ENCODE peak calls at places on chromosomes 11 and 22, in eight cellular contexts. E, S, I, D, X, T, V and P are unnamed samples. For H3K36me3, the result is how much of the 10 kb centered on the place peaks cover.

GRCh38 chr11:86220654-86221053 is 23.9 kb upstream of the EED start:
- DNase-seq in E (no peak), S (no peak), I (no peak), D (no peak), X (no peak), T (no peak), V (no peak), P (no peak)

GRCh38 chr11:9405721-9406120 is 21.3 kb downstream of the IPO7 start:
- DNase-seq in E (no peak), S (no peak), I (no peak), D (no peak), X (no peak), T (no peak), V (no peak), P (no peak)

GRCh38 chr11:563812-564578 is 3.2 kb downstream of the RASSF7 start:
- DNase-seq in E (no peak), S (no peak), I (no peak), D (no peak), X (no peak), T (no peak), V (no peak), P (no peak)

GRCh38 chr11:60130496-60130895 is 42.0 kb downstream of the MS4A2 start:
- DNase-seq in E (peak), S (no peak), I (no peak), D (no peak), X (no peak), T (peak), V (no peak), P (no peak)

GRCh38 chr11:66073669-66074068 is 3.6 kb downstream of the PACS1 start:
- DNase-seq in E (no peak), S (no peak), I (no peak), D (no peak), X (no peak), T (no peak), V (no peak), P (no peak)

GRCh38 chr11:126997641-126998040 is 2.9 kb downstream of the KIRREL3 start:
- DNase-seq in E (no peak), S (no peak), I (no peak), D (no peak), X (no peak), T (no peak), V (no peak), P (no peak)

GRCh38 chr11:61256710-61257482 is 15.9 kb downstream of the PGA5 start:
- DNase-seq in E (no peak), S (no peak), I (no peak), D (no peak), X (no peak), T (no peak), V (no peak), P (no peak)

GRCh38 chr11:11313426-11313825 is 39.6 kb downstream of the CSNK2A3 start:
- DNase-seq in E (no peak), S (no peak), I (no peak), D (no peak), X (no peak), T (peak), V (no peak), P (peak)

GRCh38 chr11:68677432-68677831 is 6.9 kb upstream of the GAL start:
- DNase-seq in E (no peak), S (no peak), I (no peak), D (peak), X (peak), T (peak), V (peak), P (no peak)

GRCh38 chr22:38820021-38820420 is 23.8 kb downstream of the NPTXR start:
- DNase-seq in E (no peak), S (no peak), I (no peak), D (no peak), X (no peak), T (no peak), V (no peak), P (no peak)

GRCh38 chr11:327581-327923 is 6.9 kb upstream of the IFITM3 start:
- DNase-seq in E (no peak), S (no peak), I (no peak), D (no peak), X (no peak), T (no peak), V (no peak), P (no peak)

DNA sequence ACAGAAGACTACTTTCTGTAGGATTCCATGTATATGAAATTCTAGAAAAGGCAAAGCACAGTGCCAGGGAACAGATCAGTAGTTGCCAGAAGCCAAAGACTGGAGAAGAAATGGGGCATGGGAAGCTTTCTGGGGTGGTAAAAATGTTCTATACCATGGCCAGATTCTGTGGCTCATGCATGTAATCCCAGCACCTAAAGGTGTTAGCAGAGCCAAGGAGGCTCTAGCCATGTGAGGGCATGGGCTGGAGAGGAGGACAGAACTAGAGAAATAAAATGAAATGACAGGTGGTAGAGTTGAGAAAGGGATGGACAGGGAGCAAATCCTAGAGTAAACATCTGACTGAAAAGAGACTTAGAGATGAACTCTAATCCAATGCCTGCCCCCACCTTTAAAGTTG is 26.9 kb upstream of the HMGXB4 start:
- DNase-seq in E (no peak), S (no peak), I (no peak), D (no peak), X (no peak), T (no peak), V (no peak), P (no peak)
- H3K4me3 ChIP-seq in E (no peak), S (no peak), I (no peak), D (no peak), X (no peak), T (peak), V (no peak), P (no peak)

GRCh38 chr11:4127357-4127756 is 32.8 kb downstream of the RRM1 start:
- DNase-seq in E (no peak), S (no peak), I (no peak), D (no peak), X (no peak), T (no peak), V (no peak), P (no peak)
- H3K36me3 ChIP-seq in E (half or more), S (under half), I (half or more), D (under half), X (half or more), T (under half), V (under half), P (half or more)

GRCh38 chr22:46366801-46367706 is 31.5 kb downstream of the TRMU start:
- DNase-seq in E (no peak), S (no peak), I (no peak), D (peak), X (peak), T (no peak), V (peak), P (no peak)
- H3K4me3 ChIP-seq in E (no peak), S (no peak), I (no peak), D (no peak), X (peak), T (no peak), V (no peak), P (no peak)

GRCh38 chr11:78209478-78209877 is 20.8 kb downstream of the USP35 start:
- DNase-seq in E (no peak), S (no peak), I (no peak), D (no peak), X (no peak), T (no peak), V (no peak), P (no peak)

GRCh38 chr11:78208257-78209165 is 19.8 kb downstream of the USP35 start:
- DNase-seq in E (no peak), S (no peak), I (no peak), D (no peak), X (no peak), T (peak), V (no peak), P (no peak)

GRCh38 chr11:78207532-78208256 is 19.0 kb downstream of the USP35 start:
- DNase-seq in E (no peak), S (no peak), I (no peak), D (no peak), X (no peak), T (no peak), V (no peak), P (no peak)

GRCh38 chr11:78211565-78211964 is 22.8 kb downstream of the USP35 start:
- DNase-seq in E (no peak), S (no peak), I (no peak), D (no peak), X (no peak), T (no peak), V (no peak), P (no peak)

DNA sequence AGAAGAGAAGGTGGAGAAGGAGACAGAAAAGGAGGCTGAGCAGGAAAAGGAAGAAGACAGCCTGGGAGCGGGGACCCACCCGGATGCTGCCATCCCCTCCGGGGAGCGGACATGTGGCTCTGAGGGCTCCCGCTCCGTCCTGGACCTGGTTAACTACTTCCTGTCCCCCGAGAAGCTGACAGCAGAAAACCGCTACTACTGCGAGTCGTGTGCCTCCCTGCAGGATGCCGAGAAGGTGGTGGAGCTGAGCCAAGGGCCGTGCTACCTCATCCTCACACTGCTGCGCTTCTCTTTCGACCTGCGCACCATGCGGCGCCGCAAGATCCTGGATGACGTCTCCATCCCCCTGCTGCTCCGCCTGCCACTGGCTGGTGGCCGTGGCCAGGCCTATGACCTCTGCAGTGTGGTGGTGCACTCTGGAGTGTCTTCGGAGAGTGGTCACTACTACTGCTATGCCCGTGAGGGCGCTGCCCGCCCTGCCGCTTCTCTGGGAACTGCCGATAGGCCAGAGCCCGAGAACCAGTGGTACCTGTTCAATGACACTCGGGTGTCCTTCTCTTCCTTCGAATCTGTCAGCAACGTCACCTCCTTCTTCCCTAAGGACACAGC is 21.4 kb downstream of the USP35 start:
- DNase-seq in E (no peak), S (no peak), I (no peak), D (no peak), X (no peak), T (no peak), V (no peak), P (no peak)
- H3K36me3 ChIP-seq in E (half or more), S (under half), I (half or more), D (under half), X (half or more), T (under half), V (under half), P (half or more)

GRCh38 chr11:101049813-101050212 is 79.8 kb downstream of the PGR start:
- DNase-seq in E (no peak), S (no peak), I (no peak), D (no peak), X (no peak), T (no peak), V (no peak), P (no peak)

GRCh38 chr11:101048479-101048878 is 81.1 kb downstream of the PGR start:
- DNase-seq in E (no peak), S (no peak), I (no peak), D (no peak), X (no peak), T (no peak), V (no peak), P (no peak)

GRCh38 chr11:101049123-101049522 is 80.5 kb downstream of the PGR start:
- DNase-seq in E (no peak), S (no peak), I (no peak), D (no peak), X (no peak), T (no peak), V (no peak), P (no peak)

DNA sequence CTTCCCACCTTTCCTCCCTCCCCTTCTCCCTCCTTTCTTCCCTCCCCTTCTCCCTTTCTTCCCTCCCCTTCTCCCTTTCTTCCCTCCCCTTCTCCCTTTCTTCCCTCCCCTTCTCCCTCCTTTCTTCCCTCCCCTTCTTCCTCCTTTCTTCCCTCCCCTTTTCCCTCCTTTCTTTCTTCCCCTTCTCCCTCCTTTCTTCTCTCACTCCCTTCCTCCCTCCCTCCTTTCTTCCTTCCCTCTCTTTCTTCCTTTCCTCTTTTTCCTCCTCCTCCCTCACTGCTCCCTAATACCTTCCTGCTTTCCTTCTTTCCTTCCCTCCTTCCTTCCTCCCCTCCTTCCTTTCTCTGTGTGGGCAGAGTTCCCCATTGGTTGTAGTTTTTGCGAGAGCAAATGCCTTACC is 76.1 kb downstream of the PGR start:
- DNase-seq in E (no peak), S (no peak), I (no peak), D (no peak), X (no peak), T (no peak), V (no peak), P (no peak)
- H3K4me3 ChIP-seq in E (no peak), S (no peak), I (no peak), D (no peak), X (no peak), T (no peak), V (no peak), P (no peak)

DNA sequence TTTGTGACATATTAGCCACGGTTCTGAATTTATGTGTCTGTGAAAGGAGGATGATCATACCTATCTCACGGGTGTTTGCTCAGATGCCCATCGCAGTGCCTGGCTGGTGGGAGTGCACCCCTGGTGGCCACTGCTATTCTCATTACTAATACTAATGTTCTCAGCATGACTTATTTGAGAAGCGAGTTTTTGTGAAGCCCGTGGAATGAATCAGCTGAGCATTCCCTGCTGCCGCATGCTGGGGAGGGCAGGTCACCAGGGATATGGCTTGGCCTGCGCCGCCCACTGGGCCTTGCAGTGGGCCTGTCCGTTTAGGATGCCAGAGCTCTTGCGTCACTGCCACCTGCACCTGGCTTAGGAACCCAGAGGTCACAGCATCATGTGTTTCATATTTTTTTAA is 16.8 kb downstream of the CTTN start:
- DNase-seq in E (no peak), S (no peak), I (no peak), D (peak), X (no peak), T (no peak), V (no peak), P (no peak)
- H3K36me3 ChIP-seq in E (half or more), S (half or more), I (half or more), D (under half), X (half or more), T (under half), V (half or more), P (half or more)

GRCh38 chr11:63527667-63528066 is 8.9 kb upstream of the PLAAT4 start:
- DNase-seq in E (no peak), S (no peak), I (no peak), D (no peak), X (no peak), T (no peak), V (no peak), P (no peak)
- H3K4me3 ChIP-seq in E (no peak), S (no peak), I (no peak), D (no peak), X (no peak), T (no peak), V (no peak), P (no peak)

GRCh38 chr22:21755855-21756284 is 20.3 kb upstream of the YPEL1 start:
- DNase-seq in E (no peak), S (no peak), I (no peak), D (no peak), X (no peak), T (peak), V (no peak), P (no peak)
- H3K36me3 ChIP-seq in E (under half), S (under half), I (under half), D (under half), X (under half), T (under half), V (under half), P (under half)

DNA sequence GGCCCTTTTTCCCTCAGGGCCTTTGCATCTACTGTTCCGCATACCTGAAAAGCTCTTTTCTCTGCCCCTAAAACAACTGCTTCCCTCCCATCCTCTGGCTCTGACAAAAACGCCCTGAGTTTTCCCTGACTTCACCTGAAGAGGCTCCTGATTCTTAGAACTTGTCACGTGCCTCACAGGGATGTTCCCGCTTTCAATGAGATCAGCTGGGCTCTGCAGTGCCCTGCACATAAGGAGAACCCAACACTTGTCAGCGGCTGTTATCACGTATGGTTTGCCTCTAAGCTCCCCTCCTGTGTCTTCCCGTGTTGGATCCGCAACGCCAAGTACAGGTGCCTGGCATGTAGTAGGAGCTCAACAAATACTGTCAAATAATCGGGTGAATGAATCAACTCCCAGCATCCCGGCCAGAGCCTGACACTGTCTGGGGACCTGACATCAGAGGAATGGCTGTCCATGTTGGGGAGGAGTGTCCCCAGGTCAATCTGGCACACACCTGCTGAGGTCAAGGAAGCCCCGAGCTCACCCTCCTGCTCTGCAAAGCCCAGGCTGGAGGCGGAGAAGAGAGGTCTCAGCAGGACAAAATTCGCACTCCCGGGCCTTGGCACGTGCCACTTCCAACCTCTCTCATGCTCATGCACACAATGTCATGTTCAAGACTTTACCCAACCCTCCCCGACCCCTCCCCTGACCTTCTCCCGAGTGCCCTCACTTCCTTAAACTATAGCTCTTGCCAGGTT is 4.2 kb upstream of the GRK2 start:
- DNase-seq in E (no peak), S (no peak), I (no peak), D (peak), X (peak), T (no peak), V (peak), P (peak)
- H3K4me3 ChIP-seq in E (peak), S (peak), I (peak), D (no peak), X (peak), T (peak), V (no peak), P (peak)